ENCODE peak calls at places on chromosomes 12 and 14, in seven cellular contexts. T is AG09309, X is right lobe of liver, U is kidney epithelial cell, D is DND-41, M is OCI-LY7, Z is WTC11. E is an unnamed sample.

GRCh38 chr14:36747411-36748184 is 85.9 kb downstream of the PAX9 start:
- DNase-seq in T (no peak), M (peak), Z (no peak), U (no peak), D (no peak), X (no peak), E (no peak)

GRCh38 chr12:46884362-46884761 is 58.6 kb upstream of the SLC38A4 start:
- DNase-seq in U (no peak), M (no peak), Z (no peak), X (no peak), T (no peak), D (no peak), E (no peak)

GRCh38 chr12:8698132-8698829 is 490 bp downstream of the RIMKLB start:
- DNase-seq in U (no peak), X (peak), T (no peak), Z (peak), M (peak), D (no peak), E (peak)

GRCh38 chr14:70754989-70755388 is 54.3 kb downstream of the MAP3K9 start:
- DNase-seq in M (no peak), U (peak), X (no peak), D (no peak), Z (no peak), T (no peak), E (no peak)

GRCh38 chr14:103016594-103016993 is 40.8 kb downstream of the CDC42BPB start:
- DNase-seq in T (no peak), X (no peak), Z (no peak), D (no peak), U (no peak), M (no peak), E (no peak)

GRCh38 chr14:53954551-53955233 is 1.9 kb downstream of the BMP4 start:
- DNase-seq in M (no peak), D (no peak), Z (peak), U (no peak), X (peak), T (no peak), E (no peak)

GRCh38 chr14:29937116-29937515 is 9.5 kb upstream of the PRKD1 start:
- DNase-seq in X (no peak), M (no peak), U (no peak), D (no peak), Z (no peak), T (no peak), E (no peak)

GRCh38 chr14:104109121-104109541 is 23.6 kb downstream of the ASPG start:
- DNase-seq in M (no peak), T (no peak), U (no peak), X (no peak), Z (peak), D (no peak), E (no peak)

GRCh38 chr12:2998789-2999264 is 39.6 kb downstream of the TEAD4 start:
- DNase-seq in M (no peak), T (peak), X (no peak), U (peak), Z (peak), D (no peak), E (no peak)

GRCh38 chr12:58074259-58074658 is 132.9 kb downstream of the ATP23 start:
- DNase-seq in X (no peak), M (no peak), T (no peak), U (no peak), Z (no peak), D (no peak), E (no peak)

GRCh38 chr14:75196468-75196867 is 20.1 kb upstream of the TMED10 start:
- DNase-seq in T (no peak), D (no peak), U (no peak), Z (no peak), M (peak), X (no peak), E (peak)

GRCh38 chr14:96267916-96268315 is 11.9 kb downstream of the BDKRB1 start:
- DNase-seq in M (no peak), D (no peak), T (no peak), U (no peak), X (no peak), Z (no peak), E (no peak)

GRCh38 chr12:70719672-70720420 is 82.6 kb upstream of the PTPRB start:
- DNase-seq in D (peak), M (peak), T (no peak), U (no peak), X (no peak), Z (peak), E (peak)

GRCh38 chr12:70721958-70722357 is 84.7 kb upstream of the PTPRB start:
- DNase-seq in M (no peak), D (no peak), X (no peak), U (no peak), T (no peak), Z (no peak), E (no peak)

GRCh38 chr12:70722584-70723343 is 85.5 kb upstream of the PTPRB start:
- DNase-seq in X (no peak), U (no peak), T (no peak), M (no peak), Z (no peak), D (no peak), E (no peak)

GRCh38 chr12:70721216-70721615 is 84.0 kb upstream of the PTPRB start:
- DNase-seq in Z (no peak), D (no peak), T (no peak), M (no peak), X (no peak), U (no peak), E (no peak)

GRCh38 chr12:70724444-70724843 is 87.2 kb upstream of the PTPRB start:
- DNase-seq in X (no peak), D (no peak), M (peak), T (no peak), U (no peak), Z (no peak), E (no peak)
- TF ChIP-seq CTCF in X (peak), D (no peak), M (peak), T (peak), U (peak), Z (no peak), E (peak)

GRCh38 chr12:69585189-69586062 is at the start of gene CCT2:
- DNase-seq in U (peak), D (peak), M (peak), X (peak), T (peak), Z (peak), E (peak)
- TF ChIP-seq CTCF in U (peak), D (peak), M (peak), X (peak), T (peak), Z (no peak), E (peak)

DNA sequence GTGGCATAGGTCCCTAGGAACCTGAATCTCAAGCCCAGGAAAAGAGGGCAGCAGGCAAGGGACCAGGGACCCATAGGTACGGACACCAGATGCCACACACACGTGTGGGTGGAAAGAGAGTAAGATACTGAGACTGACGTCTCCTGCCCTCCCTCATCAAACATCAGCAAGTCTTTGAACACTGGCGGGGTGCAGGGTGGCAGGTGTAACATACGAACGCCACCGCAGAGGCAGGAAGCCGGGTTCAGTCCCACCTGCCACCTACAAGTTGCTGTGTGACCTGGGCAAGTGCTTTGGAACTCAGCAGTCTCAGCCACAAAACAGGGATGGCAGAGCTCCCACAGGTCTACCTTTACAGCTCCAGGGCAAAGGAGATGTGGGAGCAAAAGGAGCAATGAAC is 11.1 kb downstream of the ACTN1 start:
- DNase-seq in X (no peak), D (no peak), Z (no peak), U (no peak), T (no peak), M (no peak), E (no peak)
- TF ChIP-seq CTCF in X (no peak), D (no peak), Z (no peak), U (no peak), T (no peak), M (no peak), E (no peak)

GRCh38 chr12:124563809-124564208 is 3.6 kb downstream of the NCOR2 start:
- DNase-seq in T (no peak), U (no peak), D (no peak), X (no peak), Z (no peak), M (no peak), E (no peak)
- TF ChIP-seq CTCF in T (no peak), U (no peak), D (no peak), X (no peak), Z (no peak), M (no peak), E (no peak)

DNA sequence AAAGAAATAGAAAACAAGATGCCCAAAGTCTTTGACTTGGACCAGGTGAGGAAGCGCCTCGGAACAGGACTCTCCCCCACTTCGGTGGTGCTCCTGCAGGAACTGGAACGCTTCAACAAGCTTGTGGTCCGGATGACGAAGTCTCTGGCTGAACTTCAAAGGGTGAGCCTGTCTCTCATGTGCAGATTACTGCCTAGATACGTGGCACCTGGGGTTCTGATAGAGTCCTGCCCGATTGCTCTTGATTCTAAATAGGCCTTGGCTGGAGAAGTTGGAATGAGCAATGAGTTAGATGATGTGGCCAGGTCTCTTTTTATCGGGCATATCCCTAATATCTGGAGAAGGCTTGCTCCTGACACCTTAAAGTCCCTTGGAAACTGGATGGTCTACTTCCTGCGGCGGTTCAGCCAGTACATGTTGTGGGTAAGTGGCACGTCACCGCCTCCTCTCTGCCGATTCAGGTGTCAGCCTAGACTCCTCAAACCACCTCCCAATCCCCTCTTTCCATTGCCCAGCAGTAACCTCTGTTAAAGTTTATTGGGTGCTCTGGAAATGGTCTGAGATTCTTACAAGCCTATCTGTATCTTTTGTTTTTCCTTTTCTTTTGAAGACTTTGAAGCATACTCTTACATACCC is 40.8 kb downstream of the CCDC92 start:
- DNase-seq in T (no peak), X (no peak), D (peak), U (no peak), Z (no peak), M (no peak), E (no peak)
- TF ChIP-seq CTCF in T (no peak), X (no peak), D (peak), U (no peak), Z (no peak), M (no peak), E (no peak)